ENCODE peak calls at places on chromosomes 5 and 9, in five cellular contexts. C is uterus, F is prostate gland, O is A549, B is esophagus muscularis mucosa. Q is an unnamed sample.

GRCh38 chr9:73073337-73074175 is 78.1 kb upstream of the ANXA1 start:
- DNase-seq in C (no peak), F (no peak), O (peak), B (no peak), Q (no peak)

GRCh38 chr5:435961-436640 is 6.9 kb upstream of the EXOC3 start:
- DNase-seq in C (no peak), F (no peak), O (peak), B (no peak), Q (peak)

GRCh38 chr5:134463991-134464760 is 52.5 kb upstream of the CDKN2AIPNL start:
- DNase-seq in C (no peak), F (no peak), O (no peak), B (no peak), Q (peak)

GRCh38 chr9:133496901-133497411 is 18.1 kb upstream of the SLC2A6 start:
- DNase-seq in C (no peak), F (no peak), O (no peak), B (no peak), Q (no peak)

GRCh38 chr9:132754236-132754635 is 84.0 kb downstream of the GTF3C4 start:
- DNase-seq in C (no peak), F (no peak), O (no peak), B (no peak), Q (no peak)

GRCh38 chr9:16069671-16070586 is 517.1 kb downstream of the CCDC171 start:
- DNase-seq in C (no peak), F (no peak), O (no peak), B (no peak), Q (no peak)

GRCh38 chr5:53350991-53351770 is 129.2 kb upstream of the FST start:
- DNase-seq in C (no peak), F (no peak), O (peak), B (no peak), Q (no peak)

GRCh38 chr9:124457079-124457886 is 7.0 kb downstream of the ADGRD2 start:
- DNase-seq in C (no peak), F (no peak), O (no peak), B (no peak), Q (no peak)

GRCh38 chr5:119250946-119251901 is 104.6 kb upstream of the TNFAIP8 start:
- DNase-seq in C (no peak), F (no peak), O (no peak), B (no peak), Q (no peak)

GRCh38 chr5:57858905-57859304 is 376.3 kb upstream of the ACTBL2 start:
- DNase-seq in C (no peak), F (no peak), O (no peak), B (no peak), Q (no peak)

GRCh38 chr5:89181546-89181945 is 298.6 kb upstream of the MEF2C start:
- DNase-seq in C (no peak), F (no peak), O (no peak), B (no peak), Q (no peak)

GRCh38 chr5:171891150-171891549 is 105.5 kb downstream of the SMIM23 start:
- DNase-seq in C (no peak), F (no peak), O (no peak), B (no peak), Q (no peak)

GRCh38 chr5:10860645-10861455 is 99.8 kb upstream of the DAP start:
- DNase-seq in C (no peak), F (no peak), O (no peak), B (peak), Q (no peak)

GRCh38 chr5:157468293-157468965 is 8.4 kb downstream of the NIPAL4 start:
- DNase-seq in C (no peak), F (no peak), O (no peak), B (no peak), Q (no peak)

GRCh38 chr9:72506615-72507014 is 14.8 kb upstream of the TMC1 start:
- DNase-seq in C (no peak), F (no peak), O (no peak), B (no peak), Q (no peak)

GRCh38 chr9:34179528-34180138 is 790 bp downstream of the UBAP1 start:
- DNase-seq in C (peak), F (peak), O (peak), B (no peak), Q (no peak)

GRCh38 chr9:5513966-5514365 is 3.6 kb downstream of the PDCD1LG2 start:
- DNase-seq in C (no peak), F (no peak), O (no peak), B (no peak), Q (no peak)

GRCh38 chr5:158422653-158423505 is 563.9 kb upstream of the CLINT1 start:
- DNase-seq in C (peak), F (no peak), O (no peak), B (no peak), Q (no peak)

GRCh38 chr9:136260521-136260920 is 14.9 kb upstream of the QSOX2 start:
- DNase-seq in C (no peak), F (no peak), O (no peak), B (no peak), Q (no peak)

GRCh38 chr5:17816947-17817346 is 182.7 kb downstream of the TAF11L14 start:
- DNase-seq in C (no peak), F (no peak), O (peak), B (no peak), Q (no peak)

GRCh38 chr5:171906703-171907590 is 99.5 kb downstream of the FBXW11 start:
- DNase-seq in C (no peak), F (no peak), O (no peak), B (no peak), Q (no peak)

GRCh38 chr9:137593176-137593575 is 2.9 kb upstream of the ZMYND19 start:
- DNase-seq in C (no peak), F (no peak), O (no peak), B (no peak), Q (no peak)

GRCh38 chr5:78016831-78017529 is 240.8 kb upstream of the TBCA start:
- DNase-seq in C (no peak), F (no peak), O (no peak), B (no peak), Q (no peak)

GRCh38 chr5:62708481-62709325 is 130.1 kb downstream of the LRRC70 start:
- DNase-seq in C (no peak), F (no peak), O (no peak), B (no peak), Q (no peak)

GRCh38 chr5:120160120-120160895 is 303.8 kb upstream of the PRR16 start:
- DNase-seq in C (no peak), F (no peak), O (peak), B (no peak), Q (no peak)

GRCh38 chr9:134725605-134725940 is 84.0 kb downstream of the COL5A1 start:
- DNase-seq in C (no peak), F (no peak), O (no peak), B (no peak), Q (no peak)

GRCh38 chr9:109315889-109316640 is 4.8 kb downstream of the EPB41L4B start:
- DNase-seq in C (no peak), F (peak), O (peak), B (no peak), Q (peak)

GRCh38 chr9:79583957-79584654 is 12.3 kb downstream of the TLE4 start:
- DNase-seq in C (no peak), F (no peak), O (no peak), B (no peak), Q (peak)

GRCh38 chr5:36285837-36286615 is 15.7 kb downstream of the RANBP3L start:
- DNase-seq in C (no peak), F (peak), O (no peak), B (no peak), Q (no peak)

GRCh38 chr5:178318382-178318781 is 85.8 kb upstream of the PHYKPL start:
- DNase-seq in C (no peak), F (no peak), O (no peak), B (no peak), Q (no peak)

GRCh38 chr9:72542917-72543316 is 21.5 kb downstream of the TMC1 start:
- DNase-seq in C (no peak), F (no peak), O (no peak), B (no peak), Q (no peak)

GRCh38 chr5:77974576-77974975 is 198.4 kb upstream of the TBCA start:
- DNase-seq in C (no peak), F (no peak), O (no peak), B (no peak), Q (no peak)

GRCh38 chr5:143372187-143372829 is 31.2 kb downstream of the NR3C1 start:
- DNase-seq in C (no peak), F (no peak), O (no peak), B (no peak), Q (no peak)

GRCh38 chr5:131430794-131431193 is 166.9 kb downstream of the CDC42SE2 start:
- DNase-seq in C (no peak), F (no peak), O (no peak), B (no peak), Q (no peak)

GRCh38 chr9:13956107-13956506 is 357.8 kb downstream of the NFIB start:
- DNase-seq in C (no peak), F (no peak), O (no peak), B (no peak), Q (no peak)

GRCh38 chr9:81874926-81875325 is 53.3 kb upstream of the SPATA31D4 start:
- DNase-seq in C (no peak), F (no peak), O (peak), B (no peak), Q (no peak)

GRCh38 chr9:68560131-68560844 is 19.6 kb upstream of the TMEM252 start:
- DNase-seq in C (peak), F (no peak), O (peak), B (no peak), Q (peak)
- TF ChIP-seq CTCF in C (peak), F (no peak), O (peak), B (peak), Q (no peak)

DNA sequence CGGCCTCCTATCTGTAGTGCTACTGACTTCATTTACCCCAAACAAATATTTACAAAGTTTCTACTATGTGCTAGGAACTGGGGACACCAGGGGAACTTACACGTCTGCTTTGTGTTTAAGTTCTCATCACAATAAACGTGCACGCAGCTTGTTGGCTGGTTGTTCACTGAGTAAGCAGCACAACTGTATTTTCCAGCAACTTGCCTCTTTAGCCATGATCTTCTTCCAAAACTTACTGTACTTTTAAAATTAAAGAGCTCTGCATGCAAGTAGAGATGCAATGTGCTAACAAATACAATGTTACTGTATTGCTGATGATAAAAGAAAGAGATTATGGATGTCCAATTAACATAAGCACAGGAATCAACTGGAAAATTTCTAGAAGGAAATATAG is 62.8 kb downstream of the RAPGEF1 start:
- DNase-seq in C (no peak), F (no peak), O (no peak), B (no peak), Q (no peak)
- H3K4me3 ChIP-seq in C (no peak), F (no peak), O (no peak), B (no peak), Q (no peak)

DNA sequence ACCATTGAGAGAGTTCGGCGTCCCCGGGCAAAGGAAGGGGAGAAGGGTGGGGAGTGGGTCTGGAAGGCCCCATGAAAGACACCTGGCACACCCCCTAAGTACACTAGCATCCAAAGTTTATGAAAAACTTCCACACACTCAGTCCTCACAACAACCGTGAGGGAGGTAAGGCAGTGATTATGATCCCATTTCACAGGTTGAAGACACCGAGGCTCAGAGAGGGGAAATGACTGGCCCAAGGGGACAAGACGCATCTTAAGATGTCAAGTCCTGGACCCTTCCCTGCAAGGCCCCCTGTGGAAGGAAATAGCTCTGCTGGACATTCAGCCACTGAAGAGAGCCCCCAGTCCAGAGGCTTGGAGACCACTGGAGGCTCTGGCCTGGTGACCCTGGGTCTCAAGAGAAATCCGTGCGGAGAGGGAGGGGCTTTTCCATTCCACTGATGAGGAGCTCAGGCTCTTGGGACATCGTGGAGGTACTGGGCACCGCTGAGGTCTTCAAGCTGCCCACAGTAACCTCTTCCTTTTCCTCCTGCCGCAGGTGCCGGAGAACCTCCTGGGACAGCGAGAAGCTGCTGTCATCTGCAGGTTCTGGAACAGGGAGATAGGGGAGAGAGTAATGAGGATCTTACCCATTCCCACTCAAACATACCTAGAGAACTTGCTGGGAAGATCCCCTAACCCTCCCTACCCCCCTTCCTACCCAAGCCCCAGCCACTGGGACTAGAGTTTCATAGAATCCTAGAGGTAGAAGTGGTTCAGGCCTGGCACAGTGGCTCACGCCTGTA is 5.3 kb downstream of the SMIM33 start:
- DNase-seq in C (no peak), F (no peak), O (no peak), B (no peak), Q (no peak)
- TF ChIP-seq POLR2A in C (no peak), F (no peak), O (no peak), B (no peak), Q (no peak)

GRCh38 chr9:105244274-105244995 is at the start of gene SLC44A1:
- DNase-seq in C (peak), F (peak), O (peak), B (peak), Q (peak)
- TF ChIP-seq CTCF in C (no peak), F (peak), O (no peak), B (no peak), Q (peak)

GRCh38 chr9:120580591-120580896 is 577 bp upstream of the CDK5RAP2 start:
- DNase-seq in C (no peak), F (no peak), O (no peak), B (no peak), Q (no peak)
- H3K4me3 ChIP-seq in C (peak), F (no peak), O (no peak), B (peak), Q (no peak)

DNA sequence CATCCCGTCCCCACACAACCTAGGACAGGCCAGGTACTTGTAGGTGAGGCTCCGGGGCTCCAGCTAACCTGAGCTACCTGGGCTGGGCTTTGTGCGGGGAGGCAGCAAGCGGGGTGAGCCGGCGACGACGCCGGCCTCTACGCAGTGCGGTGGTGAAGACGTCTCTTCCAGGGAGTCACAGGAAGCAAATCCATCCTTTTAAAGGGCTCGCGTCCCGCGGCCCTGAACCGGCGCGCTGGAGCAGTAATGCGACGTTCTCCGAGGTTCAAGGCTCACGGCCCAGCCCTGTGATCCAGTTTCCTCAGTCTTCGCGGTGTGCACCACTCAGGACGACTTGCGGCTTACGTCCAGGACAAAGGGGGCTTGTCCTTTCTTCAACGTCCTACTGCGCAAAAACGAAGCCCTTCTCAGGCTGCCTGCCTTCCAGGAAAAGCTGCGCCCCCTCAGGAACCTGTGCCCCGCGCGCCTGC is 476 bp upstream of the SPIN1 start:
- DNase-seq in C (peak), F (peak), O (peak), B (peak), Q (peak)
- TF ChIP-seq POLR2A in C (no peak), F (peak), O (peak), B (peak), Q (peak)

Q was measured in lower leg skin.